ENCODE peak calls at places on chromosome 20, in seven cellular contexts. F is HepG2, Z is stomach, T is heart left ventricle, G is ovary, L is right lobe of liver, B is Peyer's patch. K is an unnamed sample. For H3K27me3, the result is how much of the 10 kb centered on the place peaks cover.

GRCh38 chr20:44993343-44993742 is 27.0 kb downstream of the STK4 start:
- DNase-seq in T (no peak), Z (no peak), L (no peak), G (no peak), B (no peak), F (no peak), K (no peak)

GRCh38 chr20:5741089-5741488 is 9.1 kb upstream of the SHLD1 start:
- DNase-seq in B (no peak), G (no peak), F (no peak), Z (no peak), T (no peak), L (no peak), K (no peak)

GRCh38 chr20:58996226-58996611 is 10.8 kb downstream of the CTSZ start:
- DNase-seq in T (peak), L (no peak), Z (no peak), G (no peak), B (no peak), F (no peak), K (no peak)

GRCh38 chr20:34547844-34548613 is 10.5 kb upstream of the MAP1LC3A start:
- DNase-seq in F (no peak), G (no peak), B (no peak), Z (no peak), T (no peak), L (no peak), K (no peak)

GRCh38 chr20:3836132-3836531 is 10.5 kb upstream of the MAVS start:
- DNase-seq in Z (no peak), G (no peak), B (no peak), F (no peak), L (no peak), T (no peak), K (no peak)

GRCh38 chr20:15928946-15929345 is 644.3 kb downstream of the KIF16B start:
- DNase-seq in Z (no peak), T (no peak), L (no peak), B (no peak), G (no peak), F (no peak), K (no peak)

GRCh38 chr20:35237486-35237885 is 11.0 kb downstream of the MMP24 start:
- DNase-seq in B (no peak), Z (no peak), F (no peak), T (no peak), G (no peak), L (no peak), K (no peak)

GRCh38 chr20:51036827-51037229 is 13.9 kb upstream of the KCNG1 start:
- DNase-seq in F (no peak), Z (no peak), T (no peak), L (no peak), B (no peak), G (no peak), K (no peak)

GRCh38 chr20:48523191-48523757 is 304.5 kb downstream of the PREX1 start:
- DNase-seq in B (no peak), G (no peak), T (no peak), Z (no peak), F (peak), L (no peak), K (no peak)

GRCh38 chr20:50663095-50663821 is 28.1 kb downstream of the RIPOR3 start:
- DNase-seq in T (no peak), L (peak), F (peak), B (peak), G (no peak), Z (peak), K (no peak)

GRCh38 chr20:61056136-61056535 is 195.9 kb upstream of the CDH4 start:
- DNase-seq in G (no peak), Z (no peak), B (no peak), F (no peak), L (no peak), T (no peak), K (no peak)

GRCh38 chr20:61053487-61054277 is 198.4 kb upstream of the CDH4 start:
- DNase-seq in B (peak), T (no peak), F (no peak), L (no peak), G (no peak), Z (no peak), K (no peak)

GRCh38 chr20:61055642-61056041 is 196.4 kb upstream of the CDH4 start:
- DNase-seq in T (no peak), L (no peak), B (peak), Z (no peak), F (no peak), G (no peak), K (no peak)

GRCh38 chr20:61054411-61054810 is 197.7 kb upstream of the CDH4 start:
- DNase-seq in L (no peak), B (peak), Z (no peak), F (no peak), G (no peak), T (no peak), K (no peak)

GRCh38 chr20:61055130-61055529 is 196.9 kb upstream of the CDH4 start:
- DNase-seq in F (no peak), Z (no peak), L (no peak), G (no peak), B (peak), T (no peak), K (no peak)
- H3K27me3 ChIP-seq in F (under half), Z (under half), L (under half), G (under half), B (under half), T (under half), K (under half)

DNA sequence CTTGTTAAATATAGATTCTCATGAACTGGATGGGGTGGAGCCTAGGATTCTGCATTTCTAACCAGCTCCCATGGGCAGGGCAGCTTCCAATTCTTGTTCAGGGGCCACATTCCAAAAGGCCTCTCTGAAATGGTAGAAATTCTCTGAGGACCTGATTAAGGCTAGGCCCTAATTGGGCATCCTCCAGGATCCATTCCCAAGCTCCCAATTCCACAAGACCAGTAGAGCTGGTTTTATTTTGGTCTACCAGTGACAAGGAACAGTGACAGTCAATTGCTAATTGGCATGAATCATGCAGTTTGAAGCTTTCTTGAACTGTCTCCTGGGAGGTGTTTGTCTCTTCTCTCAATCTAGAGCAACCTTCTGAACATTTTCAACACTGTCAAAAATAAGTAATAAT is 3.0 kb downstream of the THBD start:
- DNase-seq in T (no peak), B (no peak), F (no peak), G (no peak), L (no peak), Z (no peak), K (no peak)
- H3K4me3 ChIP-seq in T (peak), B (no peak), F (no peak), G (no peak), L (no peak), Z (peak), K (no peak)

DNA sequence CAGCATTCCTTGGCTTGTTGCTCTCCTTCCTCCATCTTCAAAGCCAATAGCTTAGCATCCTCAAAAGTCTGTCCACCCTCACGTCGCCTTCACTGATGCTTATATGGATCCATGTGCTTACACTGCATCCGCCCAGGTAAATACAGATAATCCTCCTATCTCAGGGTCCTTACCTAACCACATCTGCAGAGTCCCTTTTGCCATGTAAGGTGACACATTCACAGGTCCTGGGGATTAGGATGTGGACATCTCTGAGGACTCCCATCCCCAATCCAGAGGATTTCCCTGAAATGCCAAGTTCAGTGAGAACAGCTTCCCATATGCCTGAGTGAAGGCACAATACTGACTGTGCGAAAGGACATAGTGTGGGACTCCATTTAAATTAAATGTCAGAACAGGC is 25.4 kb downstream of the FKBP1A start:
- DNase-seq in L (no peak), F (no peak), T (no peak), Z (no peak), B (no peak), G (no peak), K (no peak)
- TF ChIP-seq POLR2A in L (no peak), F (no peak), T (no peak), Z (no peak), B (no peak), G (no peak), K (no peak)

GRCh38 chr20:62522748-62523396 is 47.1 kb upstream of the GATA5 start:
- DNase-seq in L (no peak), F (no peak), G (no peak), B (no peak), Z (no peak), T (no peak), K (no peak)
- H3K27me3 ChIP-seq in L (under half), F (under half), G (under half), B (under half), Z (under half), T (under half), K (under half)

DNA sequence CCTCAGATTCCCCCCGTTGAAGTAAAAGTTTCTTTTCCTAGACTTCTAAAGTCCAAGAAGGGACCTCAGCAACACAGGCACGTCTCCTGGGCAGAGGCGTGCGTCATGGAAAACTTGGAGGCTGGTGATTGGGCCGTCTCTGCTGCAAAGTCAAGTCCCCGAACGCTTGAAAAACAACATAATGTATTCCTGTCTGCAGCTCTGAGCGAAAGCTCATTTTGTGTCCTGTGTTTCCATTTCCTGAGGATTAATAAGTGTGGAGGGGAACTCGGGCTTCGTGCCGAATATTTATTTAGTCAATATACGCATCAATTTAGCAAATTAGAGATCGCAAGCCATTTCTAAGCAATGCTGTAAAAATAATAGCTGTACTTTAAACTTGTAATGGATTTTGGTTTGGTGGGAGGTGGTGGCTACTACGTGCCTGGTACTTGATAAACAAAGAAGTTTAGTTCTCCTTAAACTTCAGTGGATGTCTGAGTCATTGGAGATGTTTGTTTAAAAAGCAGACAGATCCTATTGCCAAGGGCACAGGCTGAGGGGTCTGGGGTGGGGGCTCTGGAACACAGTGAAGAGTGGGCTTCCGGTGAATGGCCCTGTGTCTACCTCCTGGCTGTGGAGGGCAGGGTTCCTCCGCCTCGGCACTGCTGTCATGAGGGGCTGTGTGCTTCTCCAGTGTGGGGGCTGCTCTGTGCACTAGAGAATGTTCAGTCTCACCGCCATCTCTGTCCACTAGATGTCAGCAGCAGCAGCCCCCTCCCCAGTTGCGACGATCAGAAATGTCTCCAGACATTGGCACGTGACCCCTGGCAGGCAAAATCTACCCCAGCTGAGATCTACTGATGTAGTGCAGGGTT is 21.8 kb downstream of the PCK1 start:
- DNase-seq in B (no peak), Z (peak), G (peak), T (no peak), L (no peak), F (peak), K (no peak)
- H3K4me3 ChIP-seq in B (no peak), Z (no peak), G (no peak), T (no peak), L (no peak), F (peak), K (no peak)

GRCh38 chr20:33401042-33401921 is at the start of gene CDK5RAP1:
- DNase-seq in F (peak), B (peak), T (peak), Z (peak), G (peak), L (peak), K (peak)
- TF ChIP-seq POLR2A in F (peak), B (no peak), T (peak), Z (no peak), G (peak), L (peak), K (peak)

DNA sequence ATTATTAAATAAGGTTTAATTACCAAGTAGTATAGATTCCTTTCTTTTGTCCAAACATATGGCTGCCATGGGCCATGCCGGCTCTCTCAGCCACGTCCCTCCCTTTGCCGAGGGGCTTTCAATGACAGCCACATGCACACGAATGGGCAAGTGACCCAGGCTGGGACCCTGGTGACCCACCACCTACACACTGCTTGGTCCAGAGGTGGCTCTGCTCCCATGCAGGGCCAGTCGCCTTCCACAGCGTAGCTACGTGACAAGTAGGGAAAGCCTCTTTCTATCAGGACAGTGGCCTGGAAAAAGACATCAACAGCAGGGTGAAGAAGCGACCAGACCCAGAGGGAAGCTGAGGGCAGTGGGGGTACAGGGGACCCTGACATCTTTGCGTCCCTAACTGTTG is 152.8 kb upstream of the CST7 start:
- DNase-seq in B (no peak), L (no peak), T (no peak), F (no peak), G (no peak), Z (no peak), K (no peak)
- H3K27me3 ChIP-seq in B (under half), L (under half), T (under half), F (under half), G (under half), Z (under half), K (under half)

GRCh38 chr20:37351689-37352610 is 6.0 kb downstream of the SRC start:
- DNase-seq in G (no peak), L (peak), B (peak), Z (no peak), T (no peak), F (no peak), K (no peak)

GRCh38 chr20:37350655-37351574 is 5.0 kb downstream of the SRC start:
- DNase-seq in F (no peak), B (peak), T (no peak), G (no peak), L (no peak), Z (no peak), K (no peak)

GRCh38 chr20:37348643-37349516 is 2.9 kb downstream of the SRC start:
- DNase-seq in L (no peak), G (peak), Z (no peak), T (no peak), B (peak), F (no peak), K (no peak)

GRCh38 chr20:37347891-37348642 is 2.1 kb downstream of the SRC start:
- DNase-seq in G (no peak), T (no peak), F (no peak), B (peak), Z (no peak), L (no peak), K (no peak)

DNA sequence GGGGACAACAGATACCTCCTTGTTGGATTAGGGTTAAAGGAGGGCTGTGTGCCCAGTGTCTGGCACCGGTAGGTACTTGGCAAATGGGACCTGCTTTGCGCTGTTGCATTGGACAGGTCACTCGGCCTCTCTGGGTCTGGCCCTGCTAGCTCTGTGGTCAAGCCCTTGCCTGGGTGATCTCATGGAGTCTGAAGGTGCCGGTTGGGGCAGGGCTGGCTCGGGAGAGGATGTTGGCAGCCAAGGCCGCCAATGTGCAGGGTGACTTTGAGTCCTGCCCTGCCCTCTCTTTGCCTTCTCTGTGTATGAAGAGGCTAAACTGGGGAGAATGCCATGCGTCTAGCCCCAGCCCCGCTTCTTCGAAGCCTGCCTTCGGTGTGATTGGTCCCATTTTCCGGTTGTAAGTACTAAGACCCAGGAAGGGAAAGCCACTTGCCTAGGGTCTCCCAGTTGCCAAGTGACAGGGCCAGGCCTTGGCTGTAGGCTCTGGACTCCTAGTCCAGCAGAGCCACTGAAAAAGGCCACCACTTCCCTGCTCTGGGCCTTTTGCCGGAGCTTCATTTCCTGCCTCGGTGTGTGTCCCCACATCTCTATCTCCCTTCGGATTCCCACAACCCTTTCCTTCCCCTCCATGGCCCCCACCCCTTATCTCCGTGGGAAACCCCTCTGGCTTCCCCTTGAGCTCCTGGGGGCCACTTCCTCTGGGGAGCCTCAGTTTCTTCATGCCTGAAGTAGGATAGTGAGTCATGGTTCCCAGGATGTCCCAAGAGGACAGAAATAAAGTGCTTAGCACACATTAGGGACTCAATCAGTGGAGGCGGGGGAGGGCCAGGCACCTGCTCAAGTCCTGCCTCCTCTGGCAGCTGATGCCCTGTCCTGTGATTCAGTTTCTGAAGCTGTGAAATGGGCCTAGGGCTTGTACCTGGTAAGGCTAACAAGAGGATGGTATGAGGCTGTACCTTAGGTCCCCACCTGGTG is 3.9 kb downstream of the SRC start:
- DNase-seq in T (no peak), L (peak), Z (peak), B (peak), F (no peak), G (peak), K (no peak)
- H3K4me3 ChIP-seq in T (no peak), L (no peak), Z (no peak), B (no peak), F (no peak), G (no peak), K (no peak)

K was measured in prostate gland.